ENCODE peak calls at places on chromosomes 5 and 9, in nine cellular contexts. One of them, this sample, is unnamed.

GRCh38 chr5:56686337-56687198 is 128.8 kb upstream of the MAP3K1 start:
- DNase-seq in sigmoid colon: no peak
- DNase-seq in stomach: no peak
- DNase-seq in A549: no peak
- DNase-seq in ovary: no peak
- DNase-seq in transverse colon: peak
- DNase-seq in GM12878: peak
- DNase-seq in HepG2: no peak
- DNase-seq in upper lobe of left lung: no peak
- DNase-seq in this sample: no peak

GRCh38 chr9:34555002-34555348 is 32.2 kb upstream of the ENHO start:
- DNase-seq in sigmoid colon: peak
- DNase-seq in GM12878: no peak
- DNase-seq in ovary: no peak
- DNase-seq in A549: no peak
- DNase-seq in upper lobe of left lung: peak
- DNase-seq in HepG2: no peak
- DNase-seq in transverse colon: no peak
- DNase-seq in stomach: no peak
- DNase-seq in this sample: no peak

GRCh38 chr5:135740475-135740874 is 94.0 kb upstream of the SLC25A48 start:
- DNase-seq in sigmoid colon: no peak
- DNase-seq in upper lobe of left lung: no peak
- DNase-seq in stomach: no peak
- DNase-seq in GM12878: no peak
- DNase-seq in transverse colon: no peak
- DNase-seq in A549: no peak
- DNase-seq in HepG2: no peak
- DNase-seq in ovary: no peak
- DNase-seq in this sample: peak

GRCh38 chr5:36199620-36200019 is 42.1 kb downstream of the NADK2 start:
- DNase-seq in ovary: no peak
- DNase-seq in stomach: no peak
- DNase-seq in transverse colon: no peak
- DNase-seq in GM12878: no peak
- DNase-seq in HepG2: no peak
- DNase-seq in sigmoid colon: no peak
- DNase-seq in A549: no peak
- DNase-seq in upper lobe of left lung: no peak
- DNase-seq in this sample: no peak

GRCh38 chr5:1512541-1513291 is 11.0 kb downstream of the LPCAT1 start:
- DNase-seq in HepG2: no peak
- DNase-seq in sigmoid colon: peak
- DNase-seq in ovary: peak
- DNase-seq in upper lobe of left lung: peak
- DNase-seq in GM12878: no peak
- DNase-seq in transverse colon: peak
- DNase-seq in stomach: peak
- DNase-seq in A549: no peak
- DNase-seq in this sample: peak

GRCh38 chr5:107389130-107389553 is 281.6 kb downstream of the EFNA5 start:
- DNase-seq in transverse colon: peak
- DNase-seq in A549: peak
- DNase-seq in sigmoid colon: no peak
- DNase-seq in upper lobe of left lung: no peak
- DNase-seq in GM12878: peak
- DNase-seq in ovary: no peak
- DNase-seq in stomach: peak
- DNase-seq in HepG2: no peak
- DNase-seq in this sample: no peak

GRCh38 chr9:112753725-112754124 is 3.2 kb downstream of the SNX30 start:
- DNase-seq in HepG2: no peak
- DNase-seq in ovary: no peak
- DNase-seq in transverse colon: no peak
- DNase-seq in A549: no peak
- DNase-seq in sigmoid colon: no peak
- DNase-seq in GM12878: no peak
- DNase-seq in stomach: no peak
- DNase-seq in upper lobe of left lung: no peak
- DNase-seq in this sample: no peak

GRCh38 chr9:23288545-23288944 is 537.5 kb downstream of the ELAVL2 start:
- DNase-seq in upper lobe of left lung: no peak
- DNase-seq in stomach: no peak
- DNase-seq in A549: no peak
- DNase-seq in sigmoid colon: no peak
- DNase-seq in transverse colon: no peak
- DNase-seq in ovary: no peak
- DNase-seq in HepG2: no peak
- DNase-seq in GM12878: no peak
- DNase-seq in this sample: no peak

GRCh38 chr5:167245871-167246270 is 1045.6 kb upstream of the WWC1 start:
- DNase-seq in A549: no peak
- DNase-seq in stomach: no peak
- DNase-seq in GM12878: no peak
- DNase-seq in upper lobe of left lung: no peak
- DNase-seq in HepG2: no peak
- DNase-seq in transverse colon: no peak
- DNase-seq in sigmoid colon: no peak
- DNase-seq in ovary: no peak
- DNase-seq in this sample: no peak

GRCh38 chr9:129888085-129888808 is 53.0 kb downstream of the USP20 start:
- DNase-seq in transverse colon: peak
- DNase-seq in GM12878: peak
- DNase-seq in upper lobe of left lung: peak
- DNase-seq in stomach: peak
- DNase-seq in A549: no peak
- DNase-seq in ovary: no peak
- DNase-seq in sigmoid colon: no peak
- DNase-seq in HepG2: no peak
- DNase-seq in this sample: no peak

GRCh38 chr5:57221049-57221568 is 47.2 kb downstream of the GPBP1 start:
- DNase-seq in sigmoid colon: no peak
- DNase-seq in A549: peak
- DNase-seq in transverse colon: no peak
- DNase-seq in upper lobe of left lung: no peak
- DNase-seq in stomach: no peak
- DNase-seq in GM12878: peak
- DNase-seq in ovary: no peak
- DNase-seq in HepG2: peak
- DNase-seq in this sample: no peak

GRCh38 chr5:7271728-7272127 is 124.2 kb upstream of the ADCY2 start:
- DNase-seq in stomach: no peak
- DNase-seq in sigmoid colon: no peak
- DNase-seq in transverse colon: peak
- DNase-seq in upper lobe of left lung: no peak
- DNase-seq in HepG2: no peak
- DNase-seq in A549: no peak
- DNase-seq in ovary: no peak
- DNase-seq in GM12878: no peak
- DNase-seq in this sample: no peak

GRCh38 chr9:20352531-20352930 is 269.8 kb downstream of the MLLT3 start:
- DNase-seq in sigmoid colon: no peak
- DNase-seq in HepG2: no peak
- DNase-seq in upper lobe of left lung: no peak
- DNase-seq in A549: no peak
- DNase-seq in transverse colon: no peak
- DNase-seq in stomach: no peak
- DNase-seq in GM12878: no peak
- DNase-seq in ovary: no peak
- DNase-seq in this sample: no peak

GRCh38 chr9:134689320-134690181 is 47.9 kb downstream of the COL5A1 start:
- DNase-seq in stomach: peak
- DNase-seq in sigmoid colon: peak
- DNase-seq in GM12878: no peak
- DNase-seq in upper lobe of left lung: peak
- DNase-seq in transverse colon: peak
- DNase-seq in HepG2: peak
- DNase-seq in ovary: peak
- DNase-seq in A549: peak
- DNase-seq in this sample: no peak

GRCh38 chr9:134690301-134690751 is 48.7 kb downstream of the COL5A1 start:
- DNase-seq in sigmoid colon: peak
- DNase-seq in GM12878: no peak
- DNase-seq in A549: no peak
- DNase-seq in ovary: no peak
- DNase-seq in stomach: no peak
- DNase-seq in HepG2: no peak
- DNase-seq in transverse colon: no peak
- DNase-seq in upper lobe of left lung: peak
- DNase-seq in this sample: no peak

GRCh38 chr9:134691695-134692572 is 50.3 kb downstream of the COL5A1 start:
- DNase-seq in stomach: no peak
- DNase-seq in GM12878: no peak
- DNase-seq in ovary: no peak
- DNase-seq in upper lobe of left lung: no peak
- DNase-seq in sigmoid colon: peak
- DNase-seq in HepG2: no peak
- DNase-seq in transverse colon: no peak
- DNase-seq in A549: no peak
- DNase-seq in this sample: no peak

GRCh38 chr9:134692573-134692860 is 50.9 kb downstream of the COL5A1 start:
- DNase-seq in ovary: no peak
- DNase-seq in transverse colon: no peak
- DNase-seq in GM12878: no peak
- DNase-seq in upper lobe of left lung: no peak
- DNase-seq in sigmoid colon: no peak
- DNase-seq in A549: no peak
- DNase-seq in HepG2: no peak
- DNase-seq in stomach: no peak
- DNase-seq in this sample: no peak

DNA sequence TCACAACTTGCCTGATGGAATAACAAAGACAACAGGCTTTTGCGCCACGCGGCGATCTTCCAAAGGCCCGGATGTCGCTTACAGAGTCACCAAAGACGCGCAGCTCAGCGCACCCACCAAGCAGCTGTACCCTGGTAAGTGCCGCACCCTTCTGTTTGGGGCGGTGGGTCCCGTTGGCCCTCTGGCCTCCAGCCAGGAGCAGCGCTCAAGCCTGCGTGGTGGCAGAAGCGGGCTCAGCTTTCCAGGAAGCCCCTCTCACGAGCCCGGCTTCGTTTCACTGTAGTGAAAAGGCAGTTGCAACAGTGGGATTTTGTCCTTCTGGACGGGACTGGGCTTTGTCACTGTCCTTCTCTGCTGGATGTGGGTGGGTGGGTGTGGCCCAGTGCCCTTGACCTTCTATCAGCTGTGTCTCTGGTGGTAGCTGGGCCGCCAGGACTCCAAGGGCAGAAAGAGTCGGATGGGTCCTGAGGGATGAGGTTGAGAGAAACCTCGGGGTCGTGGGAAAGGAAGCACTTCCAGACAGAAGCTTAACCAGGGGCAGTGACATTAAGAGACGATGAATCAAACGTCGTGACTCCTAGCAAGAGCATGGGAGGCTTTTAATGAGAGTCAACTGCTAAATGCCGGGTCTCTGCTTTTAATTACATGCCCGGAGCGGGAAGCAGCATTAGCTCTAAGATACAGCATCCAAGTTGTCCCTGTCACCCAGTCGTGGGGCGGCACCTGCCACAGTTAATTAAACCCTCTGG is 49.5 kb downstream of the COL5A1 start:
- DNase-seq in A549: no peak
- DNase-seq in GM12878: no peak
- DNase-seq in upper lobe of left lung: peak
- DNase-seq in stomach: no peak
- DNase-seq in sigmoid colon: peak
- DNase-seq in transverse colon: no peak
- DNase-seq in ovary: no peak
- DNase-seq in HepG2: no peak
- DNase-seq in this sample: no peak
- TF ChIP-seq EP300 in A549: no peak
- TF ChIP-seq EP300 in GM12878: no peak
- TF ChIP-seq EP300 in upper lobe of left lung: no peak
- TF ChIP-seq EP300 in stomach: no peak
- TF ChIP-seq EP300 in sigmoid colon: no peak
- TF ChIP-seq EP300 in transverse colon: no peak
- TF ChIP-seq EP300 in ovary: no peak
- TF ChIP-seq EP300 in HepG2: no peak
- TF ChIP-seq EP300 in this sample: no peak

GRCh38 chr5:82440041-82440440 is 161.9 kb upstream of the RPS23 start:
- DNase-seq in upper lobe of left lung: no peak
- DNase-seq in sigmoid colon: no peak
- DNase-seq in A549: no peak
- DNase-seq in ovary: no peak
- DNase-seq in stomach: no peak
- DNase-seq in HepG2: no peak
- DNase-seq in transverse colon: no peak
- DNase-seq in GM12878: no peak
- DNase-seq in this sample: no peak
- TF ChIP-seq EP300 in upper lobe of left lung: no peak
- TF ChIP-seq EP300 in sigmoid colon: no peak
- TF ChIP-seq EP300 in A549: no peak
- TF ChIP-seq EP300 in ovary: no peak
- TF ChIP-seq EP300 in stomach: no peak
- TF ChIP-seq EP300 in HepG2: no peak
- TF ChIP-seq EP300 in transverse colon: no peak
- TF ChIP-seq EP300 in GM12878: no peak
- TF ChIP-seq EP300 in this sample: no peak

DNA sequence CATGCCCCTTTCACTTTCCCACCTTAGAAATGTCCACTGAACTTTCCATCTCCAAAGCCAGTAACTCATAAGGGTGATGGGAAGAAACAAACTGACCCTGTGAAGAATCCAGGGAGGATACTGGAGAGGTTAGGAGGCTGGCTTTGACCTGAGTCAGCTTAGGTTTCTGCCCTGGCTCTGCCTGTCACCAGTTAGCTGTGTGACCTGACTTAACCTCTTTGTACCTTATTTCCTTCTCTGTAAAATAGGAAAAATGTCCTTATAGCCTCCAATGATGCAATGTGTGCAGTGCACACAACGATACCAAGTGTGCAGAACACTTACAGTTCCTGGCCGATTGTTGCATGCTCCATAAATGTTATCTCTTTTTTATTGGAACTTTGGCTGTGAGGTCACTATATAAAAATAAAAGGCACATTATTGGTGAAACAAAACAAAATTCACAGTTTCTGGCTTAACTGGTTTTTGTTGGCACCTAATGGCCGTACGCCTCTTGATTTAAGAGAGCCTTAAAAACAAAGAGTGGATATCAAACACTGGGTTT is 37.8 kb downstream of the GABRP start:
- DNase-seq in stomach: no peak
- DNase-seq in transverse colon: no peak
- DNase-seq in ovary: no peak
- DNase-seq in GM12878: no peak
- DNase-seq in A549: no peak
- DNase-seq in HepG2: no peak
- DNase-seq in upper lobe of left lung: no peak
- DNase-seq in sigmoid colon: no peak
- DNase-seq in this sample: no peak
- TF ChIP-seq EP300 in stomach: no peak
- TF ChIP-seq EP300 in transverse colon: no peak
- TF ChIP-seq EP300 in ovary: no peak
- TF ChIP-seq EP300 in GM12878: no peak
- TF ChIP-seq EP300 in A549: no peak
- TF ChIP-seq EP300 in HepG2: no peak
- TF ChIP-seq EP300 in upper lobe of left lung: no peak
- TF ChIP-seq EP300 in sigmoid colon: no peak
- TF ChIP-seq EP300 in this sample: no peak

DNA sequence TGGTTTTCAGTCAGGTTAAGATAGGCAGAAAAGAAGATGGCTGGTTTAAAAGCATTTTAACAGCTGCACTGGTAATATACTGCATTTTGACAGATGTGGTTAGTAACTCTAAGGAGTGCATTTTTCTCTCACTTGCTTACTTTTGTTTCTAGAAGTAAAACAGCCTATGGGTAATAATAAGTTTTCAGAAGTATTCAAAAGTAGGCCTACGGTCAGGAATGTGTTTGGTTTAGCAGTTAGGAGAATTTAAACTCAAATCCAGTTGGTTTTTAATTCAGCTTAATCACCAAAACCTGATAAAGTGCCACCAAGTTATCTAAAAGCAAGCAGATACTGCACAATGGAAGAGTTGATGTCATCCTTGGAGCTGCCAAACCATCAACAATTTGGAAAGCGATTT is 160.3 kb downstream of the ARSB start:
- DNase-seq in HepG2: no peak
- DNase-seq in stomach: no peak
- DNase-seq in upper lobe of left lung: no peak
- DNase-seq in A549: no peak
- DNase-seq in ovary: no peak
- DNase-seq in GM12878: no peak
- DNase-seq in sigmoid colon: no peak
- DNase-seq in transverse colon: no peak
- DNase-seq in this sample: no peak
- TF ChIP-seq EP300 in HepG2: no peak
- TF ChIP-seq EP300 in stomach: no peak
- TF ChIP-seq EP300 in upper lobe of left lung: no peak
- TF ChIP-seq EP300 in A549: no peak
- TF ChIP-seq EP300 in ovary: no peak
- TF ChIP-seq EP300 in GM12878: no peak
- TF ChIP-seq EP300 in sigmoid colon: no peak
- TF ChIP-seq EP300 in transverse colon: no peak
- TF ChIP-seq EP300 in this sample: no peak